ENCODE peak calls at places on chromosomes 1 and 21, in eight cellular contexts. D is GM12878, I is HCT116, X is sigmoid colon, Y is transverse colon, A is upper lobe of left lung, Z is GM12892, M is breast epithelium. R is an unnamed sample.
A peak's percentile ranks its signal among the peaks of the same experiment; 100 is the strongest.

GRCh38 chr21:29189358-29189757 is 58.9 kb downstream of the MAP3K7CL start:
- DNase-seq in D (no peak), I (no peak), X (no peak), Y (no peak), A (no peak), Z (no peak), M (no peak), R (no peak)

GRCh38 chr1:208654241-208654640 is 410.1 kb upstream of the PLXNA2 start:
- DNase-seq in D (no peak), I (peak; percentile 22), X (no peak), Y (no peak), A (no peak), Z (no peak), M (no peak), R (no peak)

GRCh38 chr1:150516616-150517015 is 1.1 kb downstream of the FALEC start:
- DNase-seq in D (no peak), I (no peak), X (no peak), Y (no peak), A (no peak), Z (no peak), M (no peak), R (no peak)

GRCh38 chr1:175543447-175543846 is 199.9 kb downstream of the TNR start:
- DNase-seq in D (no peak), I (no peak), X (no peak), Y (no peak), A (no peak), Z (no peak), M (no peak), R (no peak)

GRCh38 chr1:197674286-197674685 is 101.0 kb downstream of the DENND1B start:
- DNase-seq in D (no peak), I (no peak), X (no peak), Y (no peak), A (no peak), Z (no peak), M (no peak), R (no peak)

GRCh38 chr1:110475358-110476027 is 24.5 kb downstream of the PROK1 start:
- DNase-seq in D (no peak), I (peak; percentile 32), X (no peak), Y (no peak), A (peak; percentile 39), Z (no peak), M (no peak), R (no peak)

GRCh38 chr1:31203215-31203614 is 36.5 kb downstream of the NKAIN1 start:
- DNase-seq in D (no peak), I (no peak), X (no peak), Y (no peak), A (no peak), Z (no peak), M (no peak), R (no peak)

GRCh38 chr1:40612345-40612831 is 53.1 kb downstream of the RIMS3 start:
- DNase-seq in D (peak; percentile 46), I (peak; percentile 48), X (no peak), Y (peak; percentile 80), A (peak; percentile 37), Z (peak; percentile 50), M (no peak), R (peak; percentile 59)

GRCh38 chr1:17895986-17896385 is 140.9 kb downstream of the ACTL8 start:
- DNase-seq in D (no peak), I (no peak), X (no peak), Y (no peak), A (no peak), Z (no peak), M (no peak), R (no peak)

GRCh38 chr1:181383695-181384094 is 99.6 kb upstream of the CACNA1E start:
- DNase-seq in D (no peak), I (no peak), X (no peak), Y (no peak), A (no peak), Z (no peak), M (no peak), R (no peak)

GRCh38 chr1:40856656-40857302 is 5.4 kb downstream of the CITED4 start:
- DNase-seq in D (no peak), I (no peak), X (no peak), Y (no peak), A (no peak), Z (no peak), M (no peak), R (no peak)

GRCh38 chr1:218171302-218171893 is 113.7 kb upstream of the RRP15 start:
- DNase-seq in D (no peak), I (peak; percentile 24), X (no peak), Y (no peak), A (no peak), Z (no peak), M (no peak), R (no peak)

GRCh38 chr1:41980872-41981653 is 62.3 kb upstream of the HIVEP3 start:
- DNase-seq in D (no peak), I (no peak), X (no peak), Y (no peak), A (no peak), Z (no peak), M (no peak), R (no peak)

GRCh38 chr1:92446546-92446945 is 40.2 kb downstream of the GFI1 start:
- DNase-seq in D (no peak), I (no peak), X (no peak), Y (no peak), A (no peak), Z (no peak), M (no peak), R (no peak)

GRCh38 chr1:205335692-205336091 is 14.1 kb upstream of the NUAK2 start:
- DNase-seq in D (no peak), I (peak; percentile 79), X (peak; percentile 76), Y (peak; percentile 90), A (peak; percentile 87), Z (peak; percentile 51), M (peak; percentile 72), R (peak; percentile 59)

GRCh38 chr1:165138960-165139359 is 217.6 kb downstream of the LMX1A start:
- DNase-seq in D (no peak), I (no peak), X (no peak), Y (no peak), A (no peak), Z (no peak), M (no peak), R (no peak)

GRCh38 chr1:58363639-58364038 is 182.9 kb downstream of the OMA1 start:
- DNase-seq in D (no peak), I (no peak), X (no peak), Y (no peak), A (no peak), Z (peak; percentile 1), M (no peak), R (no peak)

GRCh38 chr1:38332649-38333310 is 286.2 kb upstream of the POU3F1 start:
- DNase-seq in D (no peak), I (no peak), X (no peak), Y (no peak), A (no peak), Z (no peak), M (no peak), R (no peak)

GRCh38 chr1:173205146-173206051 is 1.7 kb downstream of the TNFSF4 start:
- DNase-seq in D (no peak), I (no peak), X (peak; percentile 79), Y (no peak), A (no peak), Z (no peak), M (no peak), R (no peak)

GRCh38 chr1:164781980-164782379 is 223.0 kb downstream of the PBX1 start:
- DNase-seq in D (no peak), I (no peak), X (no peak), Y (no peak), A (no peak), Z (no peak), M (no peak), R (no peak)

GRCh38 chr1:226447932-226448670 is 40.2 kb upstream of the PARP1 start:
- DNase-seq in D (no peak), I (no peak), X (no peak), Y (no peak), A (no peak), Z (no peak), M (no peak), R (no peak)

GRCh38 chr1:37478451-37478871 is 4.1 kb downstream of the ZC3H12A start:
- DNase-seq in D (no peak), I (no peak), X (no peak), Y (peak; percentile 24), A (no peak), Z (no peak), M (no peak), R (no peak)

GRCh38 chr1:19799877-19800804 is at the start of gene TMCO4:
- DNase-seq in D (no peak), I (no peak), X (peak; percentile 74), Y (peak; percentile 65), A (peak; percentile 57), Z (peak; percentile 70), M (peak; percentile 60), R (peak; percentile 45)

GRCh38 chr1:40984531-40984930 is 5.0 kb downstream of the CTPS1 start:
- DNase-seq in D (no peak), I (no peak), X (no peak), Y (no peak), A (no peak), Z (no peak), M (no peak), R (no peak)

GRCh38 chr1:32900956-32901822 is at the start of gene TMEM54:
- DNase-seq in D (no peak), I (no peak), X (peak; percentile 82), Y (peak; percentile 86), A (peak; percentile 67), Z (no peak), M (no peak), R (no peak)
- TF ChIP-seq POLR2A in D (no peak), I (peak; percentile 18), X (no peak), Y (no peak), A (no peak), Z (no peak), M (no peak), R (no peak)

DNA sequence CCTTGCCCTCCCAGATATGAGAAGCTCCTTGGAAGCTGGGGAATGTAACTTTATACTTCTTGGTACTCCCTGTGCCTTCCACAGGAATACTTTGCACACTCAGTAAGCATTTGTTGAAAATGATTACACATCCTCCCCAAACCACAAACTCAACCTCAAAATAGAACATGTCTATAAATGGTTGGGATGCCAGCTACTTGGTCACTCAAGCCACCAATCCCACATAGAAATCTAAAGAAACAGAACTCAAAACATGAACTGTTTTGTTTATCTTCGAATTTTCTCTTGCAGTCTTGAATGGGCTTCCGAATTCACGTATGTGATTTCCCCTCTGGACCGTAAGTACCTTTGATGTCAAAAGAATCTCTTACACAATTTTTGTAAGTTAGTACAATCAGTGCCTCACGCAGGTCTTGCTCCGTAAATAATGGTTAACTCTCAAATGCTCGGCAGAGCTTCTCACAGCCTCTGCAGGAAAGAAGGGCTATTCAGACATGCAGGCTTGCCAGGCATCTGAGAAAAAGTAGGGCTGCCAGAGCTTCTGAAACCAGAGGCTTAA is 26.9 kb downstream of the SORT1 start:
- DNase-seq in D (no peak), I (no peak), X (no peak), Y (no peak), A (no peak), Z (no peak), M (no peak), R (no peak)
- TF ChIP-seq POLR2AphosphoS5 in D (no peak), I (no peak), X (no peak), Y (peak; percentile 45), A (no peak), Z (no peak), M (no peak), R (no peak)

GRCh38 chr1:45303582-45304310 is 22.9 kb upstream of the HPDL start:
- DNase-seq in D (peak; percentile 84), I (peak; percentile 94), X (peak; percentile 99), Y (peak; percentile 99), A (peak; percentile 98), Z (peak; percentile 92), M (peak; percentile 99), R (peak; percentile 83)
- TF ChIP-seq POLR2A in D (peak; percentile 95), I (peak; percentile 61), X (peak; percentile 58), Y (peak; percentile 86), A (peak; percentile 80), Z (peak; percentile 84), M (peak; percentile 55), R (peak; percentile 85)

GRCh38 chr1:160375788-160376524 is 9.1 kb downstream of the NHLH1 start:
- DNase-seq in D (no peak), I (no peak), X (no peak), Y (no peak), A (no peak), Z (no peak), M (no peak), R (no peak)
- TF ChIP-seq POLR2AphosphoS5 in D (no peak), I (no peak), X (no peak), Y (no peak), A (no peak), Z (no peak), M (no peak), R (no peak)